ENCODE peak calls at places on chromosomes 1 and 21, in ten cellular contexts. B is H1, D is H54, E is endothelial cell of umbilical vein, W is GM12891, Q is right lobe of liver, L is spleen, Y is prostate gland, N is tibial nerve, I is K562. O is an unnamed sample.

GRCh38 chr1:242703467-242703866 is 179.0 kb upstream of the PLD5 start:
- DNase-seq in B (no peak), D (no peak), E (no peak), W (no peak), Q (no peak), L (no peak), Y (no peak), N (no peak), I (no peak), O (no peak)

GRCh38 chr1:62746086-62746808 is 37.7 kb upstream of the ATG4C start:
- DNase-seq in B (no peak), D (peak; percentile 30), E (peak; percentile 58), W (no peak), Q (no peak), L (no peak), Y (no peak), N (no peak), I (no peak), O (peak; percentile 54)

GRCh38 chr1:30444850-30445249 is 278.5 kb downstream of the MATN1 start:
- DNase-seq in B (peak; percentile 3), D (no peak), E (no peak), W (no peak), Q (no peak), L (no peak), Y (no peak), N (no peak), I (no peak), O (no peak)

GRCh38 chr1:236774926-236775325 is 20.2 kb upstream of the MTR start:
- DNase-seq in B (no peak), D (no peak), E (peak; percentile 61), W (no peak), Q (no peak), L (no peak), Y (no peak), N (no peak), I (no peak), O (peak; percentile 24)

GRCh38 chr1:16088351-16088911 is 15.0 kb upstream of the FAM131C start:
- DNase-seq in B (no peak), D (no peak), E (no peak), W (no peak), Q (no peak), L (no peak), Y (no peak), N (no peak), I (no peak), O (no peak)

GRCh38 chr1:28804071-28804470 is 7.9 kb upstream of the OPRD1 start:
- DNase-seq in B (no peak), D (no peak), E (no peak), W (no peak), Q (no peak), L (no peak), Y (no peak), N (no peak), I (no peak), O (no peak)

GRCh38 chr1:151511636-151512215 is 539 bp downstream of the CGN start:
- DNase-seq in B (peak; percentile 63), D (peak; percentile 68), E (no peak), W (no peak), Q (peak; percentile 53), L (no peak), Y (peak; percentile 46), N (no peak), I (no peak), O (peak; percentile 51)

GRCh38 chr1:67336157-67336556 is 28.5 kb downstream of the IL12RB2 start:
- DNase-seq in B (no peak), D (no peak), E (no peak), W (no peak), Q (no peak), L (no peak), Y (no peak), N (no peak), I (no peak), O (no peak)

GRCh38 chr1:193121616-193122593 is at the start of gene CDC73:
- DNase-seq in B (peak; percentile 99), D (peak; percentile 73), E (peak; percentile 97), W (peak; percentile 84), Q (peak; percentile 99), L (peak; percentile 100), Y (peak; percentile 96), N (peak; percentile 93), I (peak; percentile 96), O (peak; percentile 99)

GRCh38 chr1:183310753-183311465 is 107.3 kb downstream of the NMNAT2 start:
- DNase-seq in B (no peak), D (no peak), E (peak; percentile 43), W (no peak), Q (no peak), L (no peak), Y (no peak), N (no peak), I (no peak), O (no peak)

GRCh38 chr1:37865348-37866119 is 6.1 kb upstream of the MTF1 start:
- DNase-seq in B (no peak), D (peak; percentile 70), E (no peak), W (no peak), Q (no peak), L (no peak), Y (no peak), N (no peak), I (no peak), O (peak; percentile 76)

GRCh38 chr1:3727042-3727824 is 25.0 kb upstream of the CCDC27 start:
- DNase-seq in B (peak; percentile 83), D (no peak), E (no peak), W (peak; percentile 80), Q (no peak), L (no peak), Y (no peak), N (no peak), I (peak; percentile 83), O (peak; percentile 50)

GRCh38 chr1:75053207-75053606 is 81.0 kb upstream of the LHX8 start:
- DNase-seq in B (no peak), D (no peak), E (peak; percentile 14), W (no peak), Q (no peak), L (no peak), Y (no peak), N (no peak), I (no peak), O (no peak)

GRCh38 chr1:7971024-7971423 is 9.5 kb downstream of the PARK7 start:
- DNase-seq in B (no peak), D (no peak), E (no peak), W (no peak), Q (no peak), L (no peak), Y (peak; percentile 49), N (no peak), I (no peak), O (no peak)

GRCh38 chr1:159825564-159825963 is 1.1 kb upstream of the SLAMF8 start:
- DNase-seq in B (no peak), D (no peak), E (no peak), W (no peak), Q (no peak), L (no peak), Y (no peak), N (no peak), I (no peak), O (no peak)

GRCh38 chr1:156870734-156871133 is 10.1 kb downstream of the NTRK1 start:
- DNase-seq in B (no peak), D (peak; percentile 95), E (no peak), W (no peak), Q (no peak), L (no peak), Y (no peak), N (no peak), I (no peak), O (no peak)

GRCh38 chr1:26533951-26534514 is 4.5 kb downstream of the RPS6KA1 start:
- DNase-seq in B (no peak), D (no peak), E (no peak), W (no peak), Q (no peak), L (no peak), Y (no peak), N (no peak), I (no peak), O (peak; percentile 33)

DNA sequence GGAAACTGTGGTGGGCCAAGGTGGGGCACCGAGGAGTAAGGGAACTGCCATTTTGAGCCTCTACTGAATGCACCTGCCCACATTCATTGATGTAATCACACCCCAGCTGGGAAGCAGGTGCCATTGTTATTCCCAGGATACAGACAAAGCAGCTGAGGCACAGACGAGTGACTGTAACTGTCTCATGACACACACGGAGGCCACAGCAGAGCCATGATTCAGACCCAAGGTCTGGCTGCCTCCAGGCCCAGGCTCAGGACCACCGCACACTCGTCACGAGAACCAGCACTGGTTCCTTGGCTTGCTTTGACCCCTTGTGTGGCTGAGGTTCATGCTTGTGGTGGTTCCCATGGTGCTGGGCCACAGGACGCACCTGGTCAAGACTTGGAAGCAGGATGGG is 45.6 kb upstream of the CLIC4 start:
- DNase-seq in B (no peak), D (no peak), E (peak; percentile 39), W (no peak), Q (no peak), L (no peak), Y (no peak), N (no peak), I (peak; percentile 4), O (no peak)
- TF ChIP-seq POLR2A in B (no peak), D (no peak), E (no peak), W (no peak), Q (no peak), L (no peak), Y (no peak), N (no peak), I (no peak), O (no peak)

GRCh38 chr1:206723500-206724472 is 39.1 kb downstream of the MAPKAPK2 start:
- DNase-seq in B (no peak), D (peak; percentile 27), E (no peak), W (no peak), Q (peak; percentile 77), L (no peak), Y (no peak), N (no peak), I (no peak), O (no peak)
- TF ChIP-seq POLR2A in B (no peak), D (no peak), E (no peak), W (no peak), Q (peak; percentile 83), L (no peak), Y (no peak), N (no peak), I (no peak), O (no peak)

DNA sequence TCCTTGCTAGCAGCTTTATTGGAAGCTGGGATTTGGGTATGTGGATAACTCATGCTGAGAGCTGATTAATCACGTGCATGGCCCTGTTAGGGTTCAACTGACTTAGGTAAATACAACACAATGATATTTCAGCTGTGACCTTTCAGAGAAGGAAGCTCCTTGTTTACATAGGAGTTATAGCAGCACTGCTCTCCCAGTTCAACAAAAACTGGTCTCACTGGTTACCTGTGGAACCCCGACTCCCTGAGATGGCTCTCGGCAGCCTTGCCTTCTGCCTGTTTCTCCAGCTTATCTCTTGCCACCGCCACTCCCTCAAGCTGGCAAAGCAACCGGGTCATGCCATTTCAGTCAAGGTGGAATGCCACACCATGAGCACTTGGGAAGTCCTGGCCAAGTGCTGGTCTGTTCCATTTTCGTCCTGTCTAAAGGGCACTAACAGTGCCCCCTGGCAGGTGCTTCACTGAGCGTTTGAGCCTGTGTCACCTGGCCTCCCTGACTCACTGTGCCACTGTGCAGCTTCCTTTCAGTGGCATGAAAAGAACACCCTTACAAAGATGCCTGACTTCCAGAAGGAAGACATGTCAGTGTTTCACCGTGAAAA is 31.6 kb downstream of the DOP1B start:
- DNase-seq in B (no peak), D (no peak), E (peak; percentile 14), W (no peak), Q (peak; percentile 54), L (peak; percentile 40), Y (peak; percentile 69), N (no peak), I (no peak), O (no peak)
- TF ChIP-seq POLR2A in B (no peak), D (no peak), E (no peak), W (no peak), Q (no peak), L (no peak), Y (no peak), N (no peak), I (no peak), O (no peak)

GRCh38 chr1:93909146-93910050 is at the start of gene GCLM:
- DNase-seq in B (peak; percentile 96), D (peak; percentile 88), E (peak; percentile 97), W (peak; percentile 85), Q (peak; percentile 97), L (peak; percentile 99), Y (peak; percentile 82), N (peak; percentile 75), I (peak; percentile 92), O (peak; percentile 99)
- TF ChIP-seq POLR2A in B (peak; percentile 52), D (peak; percentile 49), E (peak; percentile 63), W (no peak), Q (peak; percentile 92), L (no peak), Y (peak; percentile 54), N (peak; percentile 48), I (peak; percentile 77), O (peak; percentile 83)